ENCODE peak calls at places on chromosomes 1 and 21, in nine cellular contexts. H is dorsolateral prefrontal cortex, Q is brain microvascular endothelial cell, D is psoas muscle, J is WERI-Rb-1, W is left ventricle myocardium inferior, B is heart right ventricle, F is spleen, N is heart left ventricle. I is an unnamed sample.

GRCh38 chr1:40332695-40333094 is 15.6 kb upstream of the COL9A2 start:
- DNase-seq in F (no peak), N (no peak), D (no peak), W (no peak), Q (no peak), H (no peak), J (no peak), B (no peak), I (no peak)

GRCh38 chr21:37413553-37414291 is 47.1 kb downstream of the DYRK1A start:
- DNase-seq in Q (no peak), W (no peak), D (no peak), J (no peak), B (no peak), H (no peak), F (no peak), N (no peak), I (no peak)

GRCh38 chr1:198155253-198155652 is 1.5 kb upstream of the NEK7 start:
- DNase-seq in W (no peak), B (no peak), Q (peak), F (no peak), H (no peak), N (no peak), J (no peak), D (no peak), I (peak)

GRCh38 chr1:229279242-229279641 is 8.3 kb downstream of the RAB4A start:
- DNase-seq in J (no peak), W (no peak), Q (no peak), H (no peak), N (no peak), D (no peak), B (no peak), F (no peak), I (no peak)

GRCh38 chr1:33826311-33826710 is 37.6 kb upstream of the HMGB4 start:
- DNase-seq in Q (no peak), D (no peak), B (no peak), W (no peak), J (no peak), N (no peak), H (no peak), F (no peak), I (no peak)

GRCh38 chr1:7705048-7705907 is 65.8 kb upstream of the VAMP3 start:
- DNase-seq in D (peak), B (peak), W (peak), N (no peak), H (peak), F (peak), Q (no peak), J (no peak), I (peak)

GRCh38 chr1:9455487-9456237 is 83.6 kb upstream of the SLC25A33 start:
- DNase-seq in J (peak), N (peak), Q (peak), F (peak), D (peak), W (peak), B (peak), H (peak), I (peak)

GRCh38 chr1:167059045-167059728 is 31.0 kb downstream of the GPA33 start:
- DNase-seq in J (peak), F (peak), H (peak), N (peak), B (peak), W (peak), Q (peak), D (peak), I (peak)

GRCh38 chr1:198620951-198621824 is 17.7 kb upstream of the PTPRC start:
- DNase-seq in D (no peak), N (peak), F (peak), B (no peak), Q (no peak), H (no peak), J (no peak), W (no peak), I (no peak)

GRCh38 chr21:16592399-16592798 is 862.6 kb downstream of the USP25 start:
- DNase-seq in H (no peak), W (no peak), F (no peak), Q (no peak), N (no peak), B (no peak), J (no peak), D (no peak), I (no peak)

GRCh38 chr1:67211589-67212563 is 45.6 kb downstream of the IL23R start:
- DNase-seq in N (no peak), D (no peak), W (no peak), J (peak), Q (peak), B (peak), H (no peak), F (no peak), I (peak)

GRCh38 chr1:199087081-199087614 is 448.3 kb downstream of the PTPRC start:
- DNase-seq in B (no peak), N (no peak), Q (no peak), D (no peak), F (no peak), W (no peak), J (no peak), H (no peak), I (no peak)

GRCh38 chr1:96521994-96522760 is 199.4 kb upstream of the PTBP2 start:
- DNase-seq in Q (peak), H (no peak), J (no peak), D (no peak), B (no peak), N (no peak), W (no peak), F (no peak), I (peak)

GRCh38 chr1:23394664-23395063 is 25.0 kb upstream of the ZNF436 start:
- DNase-seq in D (peak), W (peak), N (peak), H (peak), J (no peak), F (peak), Q (peak), B (peak), I (no peak)

GRCh38 chr1:153217212-153217611 is at the start of gene PRR9:
- DNase-seq in F (no peak), N (no peak), J (no peak), W (no peak), D (no peak), H (no peak), B (no peak), Q (no peak), I (no peak)

GRCh38 chr21:37878946-37879660 is 37.2 kb downstream of the KCNJ6 start:
- DNase-seq in B (no peak), W (no peak), D (no peak), Q (peak), F (no peak), N (no peak), H (no peak), J (no peak), I (peak)

GRCh38 chr1:27671964-27672749 is at the start of gene IFI6:
- DNase-seq in B (peak), W (peak), J (peak), F (peak), Q (peak), D (peak), N (peak), H (peak), I (peak)

GRCh38 chr1:156572663-156573018 is 276 bp upstream of the IQGAP3 start:
- DNase-seq in J (no peak), B (no peak), F (no peak), D (no peak), N (no peak), Q (no peak), H (no peak), W (no peak), I (no peak)
- TF ChIP-seq CTCF in J (no peak), B (no peak), F (no peak), D (no peak), N (no peak), Q (no peak), H (no peak), W (no peak), I (no peak)

DNA sequence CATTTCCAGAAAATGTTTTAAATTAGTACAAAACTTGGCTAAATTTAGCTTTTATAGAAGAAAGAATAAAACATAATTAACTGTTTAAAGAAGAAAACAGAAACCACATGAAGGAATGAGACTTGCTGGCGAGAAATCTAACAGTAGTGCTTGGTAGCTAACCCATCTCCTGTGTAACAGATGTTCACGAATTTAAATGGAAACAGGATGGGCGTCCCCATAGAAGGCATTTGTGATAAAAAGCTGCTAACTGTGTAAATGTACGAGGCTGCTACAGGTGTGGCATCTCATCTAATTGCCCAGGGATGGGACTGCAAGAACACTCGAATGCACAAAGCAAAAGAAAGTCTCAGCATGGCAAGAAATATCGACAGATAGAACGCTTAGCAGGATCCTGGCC is 112.8 kb downstream of the RUNX1 start:
- DNase-seq in N (no peak), F (no peak), J (no peak), Q (no peak), B (no peak), W (no peak), D (no peak), H (no peak), I (no peak)
- H3K27ac ChIP-seq in N (no peak), F (peak), J (no peak), Q (no peak), B (no peak), W (no peak), D (no peak), H (no peak), I (no peak)

GRCh38 chr1:48676376-48676775 is 100.3 kb downstream of the BEND5 start:
- DNase-seq in Q (no peak), F (no peak), D (no peak), W (no peak), J (no peak), B (no peak), N (no peak), H (no peak), I (no peak)

GRCh38 chr1:48671578-48671977 is 105.1 kb downstream of the BEND5 start:
- DNase-seq in B (no peak), D (no peak), Q (no peak), H (no peak), W (no peak), J (no peak), N (no peak), F (no peak), I (no peak)

GRCh38 chr1:48674641-48675040 is 102.0 kb downstream of the BEND5 start:
- DNase-seq in Q (peak), F (no peak), J (no peak), H (no peak), N (no peak), D (no peak), W (no peak), B (no peak), I (peak)

GRCh38 chr1:48675251-48675650 is 101.4 kb downstream of the BEND5 start:
- DNase-seq in N (no peak), D (no peak), B (no peak), W (no peak), J (no peak), F (no peak), H (no peak), Q (no peak), I (no peak)

GRCh38 chr1:48673725-48674124 is 103.0 kb downstream of the BEND5 start:
- DNase-seq in D (no peak), N (no peak), J (peak), B (no peak), W (no peak), H (no peak), F (no peak), Q (no peak), I (no peak)
- TF ChIP-seq CTCF in D (no peak), N (no peak), J (peak), B (no peak), W (peak), H (no peak), F (no peak), Q (peak), I (no peak)

GRCh38 chr21:45874716-45875415 is 106.7 kb upstream of the COL6A1 start:
- DNase-seq in B (no peak), W (no peak), H (peak), D (peak), Q (peak), N (no peak), J (no peak), F (peak), I (peak)

GRCh38 chr21:45877160-45877438 is 104.5 kb upstream of the COL6A1 start:
- DNase-seq in F (no peak), W (no peak), H (peak), D (no peak), Q (no peak), N (no peak), B (no peak), J (no peak), I (no peak)

GRCh38 chr21:45876381-45877159 is 105.0 kb upstream of the COL6A1 start:
- DNase-seq in N (no peak), F (peak), J (no peak), B (no peak), W (no peak), Q (no peak), D (no peak), H (peak), I (no peak)

GRCh38 chr21:45875416-45875760 is 106.2 kb upstream of the COL6A1 start:
- DNase-seq in B (no peak), Q (no peak), W (no peak), F (peak), N (no peak), D (no peak), H (peak), J (no peak), I (no peak)

DNA sequence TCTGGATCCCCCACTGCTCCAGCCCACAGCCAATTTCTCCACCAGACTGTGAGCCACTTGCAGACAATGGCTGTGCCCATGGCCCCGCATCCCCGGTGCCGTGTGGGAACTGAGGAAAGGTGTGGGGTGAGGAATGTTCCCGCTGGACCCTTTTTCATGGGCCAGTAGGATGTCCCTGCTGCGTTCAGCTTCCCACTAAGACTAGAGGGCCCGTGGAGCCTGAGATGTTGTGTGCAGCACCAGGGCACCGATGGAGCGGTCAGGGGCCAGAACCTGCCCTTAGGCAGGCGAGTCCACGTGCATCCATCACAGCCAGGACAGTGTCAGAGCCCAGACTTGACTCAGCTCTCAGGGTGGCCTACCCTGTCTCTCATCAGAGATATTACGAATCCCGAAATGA is 105.7 kb upstream of the COL6A1 start:
- DNase-seq in B (no peak), H (peak), N (no peak), D (no peak), F (peak), W (no peak), J (no peak), Q (no peak), I (no peak)
- H3K27ac ChIP-seq in B (no peak), H (no peak), N (no peak), D (no peak), F (no peak), W (no peak), J (no peak), Q (peak), I (peak)

GRCh38 chr1:64983110-64983509 is 16.8 kb upstream of the JAK1 start:
- DNase-seq in Q (peak), B (no peak), J (no peak), D (no peak), H (no peak), W (no peak), N (no peak), F (no peak), I (peak)
- TF ChIP-seq CTCF in Q (no peak), B (no peak), J (no peak), D (no peak), H (no peak), W (no peak), N (no peak), F (no peak), I (no peak)

DNA sequence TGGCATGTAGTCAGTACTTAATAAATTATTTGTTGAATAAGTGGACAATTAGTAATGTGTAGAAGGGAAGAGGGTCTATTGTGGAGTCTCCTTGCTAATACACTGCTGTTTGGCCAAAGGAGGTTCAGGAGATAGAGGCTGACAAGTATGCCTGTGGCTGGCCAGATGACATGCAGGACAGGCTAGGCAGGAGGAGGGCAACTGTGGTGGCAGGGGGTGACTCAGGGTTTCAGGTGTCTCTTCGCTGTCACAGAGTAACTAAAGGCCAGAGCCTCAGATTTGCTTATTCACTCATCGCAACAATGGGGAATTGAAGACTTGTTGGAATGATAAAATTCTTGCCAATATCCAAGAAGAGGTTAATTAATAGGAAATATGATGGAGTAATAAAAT is 33.1 kb downstream of the THRAP3 start:
- DNase-seq in W (no peak), F (no peak), B (no peak), H (no peak), Q (no peak), J (no peak), D (peak), N (no peak), I (no peak)
- H3K27ac ChIP-seq in W (peak), F (peak), B (no peak), H (no peak), Q (no peak), J (no peak), D (peak), N (no peak), I (peak)

DNA sequence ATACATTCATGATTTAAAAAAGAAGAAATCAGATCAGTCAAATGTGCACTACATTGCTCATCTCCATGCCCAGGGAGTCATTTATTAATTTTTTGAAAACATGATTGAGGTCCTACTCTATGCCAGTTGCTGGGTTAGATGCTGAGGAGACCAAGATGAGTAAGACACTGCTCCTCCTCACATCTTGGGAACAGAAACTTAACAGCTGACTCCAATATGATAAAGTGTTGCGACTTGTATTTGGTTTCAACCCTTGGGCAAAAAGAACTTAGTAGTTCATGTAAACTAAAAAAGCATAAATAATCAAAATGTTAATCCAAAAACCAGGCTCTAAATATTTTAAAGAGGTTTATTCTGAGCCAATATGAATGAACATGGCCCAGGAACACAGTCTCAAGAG is 56.9 kb downstream of the OPTC start:
- DNase-seq in W (no peak), N (no peak), F (no peak), H (no peak), Q (no peak), J (no peak), D (no peak), B (no peak), I (no peak)
- TF ChIP-seq CTCF in W (no peak), N (no peak), F (no peak), H (no peak), Q (no peak), J (no peak), D (no peak), B (no peak), I (no peak)

DNA sequence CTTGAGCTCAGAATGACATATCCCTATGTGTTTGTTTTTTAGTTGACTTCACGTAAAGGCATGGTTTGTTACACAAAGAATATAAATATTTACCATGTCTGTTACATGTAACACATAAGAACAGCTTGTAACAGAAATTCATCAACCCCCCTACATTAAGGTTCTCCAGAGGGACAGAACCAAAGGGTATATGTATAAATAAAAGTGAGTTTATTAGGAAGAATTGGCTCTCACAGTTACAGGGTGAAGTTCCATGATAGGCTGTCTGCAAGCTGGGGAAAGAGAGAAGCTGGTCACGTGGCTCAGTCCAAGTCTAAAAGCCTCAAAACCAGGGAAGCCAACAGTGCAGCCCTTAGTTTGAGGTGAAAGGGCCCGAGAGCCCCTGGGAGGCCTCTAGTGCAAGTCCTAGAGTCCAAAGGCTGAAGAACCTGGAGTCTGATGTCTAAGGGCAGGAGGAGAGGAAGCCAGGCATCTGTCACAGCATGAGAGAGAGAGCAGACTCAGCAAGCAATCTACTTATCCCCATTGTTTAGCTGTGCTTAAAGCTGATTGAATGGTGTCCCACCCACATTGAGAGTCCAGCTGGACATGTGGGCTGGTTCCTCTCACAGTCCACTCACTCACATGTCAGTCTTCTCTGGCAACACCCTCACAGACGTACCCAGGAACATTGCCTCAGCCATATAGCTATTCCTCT is 15.8 kb downstream of the THRAP3 start:
- DNase-seq in B (peak), W (peak), F (no peak), J (peak), D (no peak), N (no peak), Q (no peak), H (no peak), I (no peak)
- H3K27ac ChIP-seq in B (peak), W (peak), F (no peak), J (peak), D (peak), N (peak), Q (no peak), H (no peak), I (peak)

DNA sequence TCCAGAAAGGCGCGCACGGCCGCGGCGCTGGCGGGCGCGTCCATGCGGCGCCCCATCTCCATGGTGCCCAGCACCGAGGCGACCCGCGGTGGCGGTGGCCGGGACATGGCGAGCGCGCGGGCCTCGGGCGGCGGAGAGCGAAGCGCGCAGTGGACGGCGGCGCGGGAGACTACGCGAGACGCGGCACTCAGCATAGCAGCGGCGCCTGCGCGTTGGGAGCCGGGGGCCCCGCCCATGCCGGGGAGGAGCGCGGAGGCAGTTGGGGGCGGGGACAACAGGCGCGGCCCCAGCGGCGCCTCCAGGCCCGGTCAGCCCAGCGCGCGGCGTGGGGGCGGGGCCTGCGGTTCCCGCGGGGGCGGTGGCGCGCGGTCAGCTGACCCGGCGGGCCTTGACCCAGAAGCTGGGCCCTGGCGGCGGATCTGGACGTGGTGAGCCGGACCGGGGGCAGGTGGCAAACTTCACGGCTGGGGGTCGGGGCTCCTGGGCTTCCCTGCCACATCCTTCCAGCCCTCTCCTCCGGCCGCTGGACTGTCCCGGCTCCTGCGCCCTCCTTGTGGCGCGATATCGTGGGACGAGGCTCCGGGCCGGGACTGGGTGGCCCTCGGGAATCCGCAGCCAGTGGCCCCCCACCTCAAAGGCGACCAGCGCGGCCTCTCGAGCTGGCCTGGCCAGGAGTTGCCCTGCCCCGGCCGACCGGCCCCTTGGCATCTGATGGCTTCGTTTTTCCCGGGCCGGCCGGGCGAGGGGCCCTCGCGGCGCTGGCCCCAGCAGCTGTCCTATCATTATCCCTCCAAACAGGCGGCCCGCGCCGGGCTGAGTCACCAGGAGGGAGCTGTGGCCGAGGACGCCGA is at the start of the genes AKR7A2 and SLC66A1:
- DNase-seq in Q (peak), B (peak), D (peak), F (peak), J (peak), N (peak), H (peak), W (peak), I (peak)
- TF ChIP-seq CTCF in Q (peak), B (peak), D (peak), F (peak), J (no peak), N (no peak), H (peak), W (peak), I (no peak)

I was measured in RWPE1.